ENCODE peak calls at places on chromosomes 7 and 10, in ten cellular contexts. U is astrocyte of the cerebellum, H is Panc1, I is HFFc6, A is fibroblast of pulmonary artery, Q is adrenal gland, N is tibial nerve, F is testis, O is GM12864, K is WTC11. Y is an unnamed sample.

GRCh38 chr7:64871761-64872160 is 31.3 kb upstream of the ZNF273 start:
- DNase-seq in F (no peak), K (no peak), I (no peak), U (no peak), A (no peak), N (no peak), H (no peak), Q (no peak), O (no peak), Y (no peak)

GRCh38 chr7:40700653-40701475 is 566.1 kb downstream of the SUGCT start:
- DNase-seq in O (no peak), U (no peak), I (peak), H (no peak), Q (no peak), K (no peak), A (peak), N (no peak), F (no peak), Y (no peak)

GRCh38 chr7:40884226-40884625 is 749.4 kb downstream of the SUGCT start:
- DNase-seq in O (no peak), K (no peak), U (peak), I (no peak), A (no peak), Q (no peak), F (no peak), H (no peak), N (no peak), Y (no peak)

GRCh38 chr10:128964100-128964403 is 503.0 kb upstream of the MGMT start:
- DNase-seq in O (no peak), F (no peak), K (no peak), Q (no peak), U (no peak), H (no peak), A (no peak), N (no peak), I (no peak), Y (no peak)

GRCh38 chr7:157927313-157927925 is 590.6 kb downstream of the DNAJB6 start:
- DNase-seq in U (no peak), Q (no peak), I (no peak), A (no peak), N (no peak), F (no peak), O (no peak), H (no peak), K (no peak), Y (no peak)

GRCh38 chr7:101104799-101105198 is 19.5 kb downstream of the TRIM56 start:
- DNase-seq in Q (no peak), O (no peak), N (no peak), F (no peak), K (no peak), H (no peak), I (no peak), A (no peak), U (no peak), Y (no peak)

GRCh38 chr7:47407136-47407535 is 174.8 kb downstream of the TNS3 start:
- DNase-seq in K (no peak), F (no peak), O (no peak), I (no peak), Q (no peak), H (no peak), A (no peak), N (no peak), U (no peak), Y (no peak)

GRCh38 chr7:33807779-33808482 is 97.4 kb upstream of the BMPER start:
- DNase-seq in F (peak), U (peak), O (no peak), I (peak), A (peak), N (no peak), H (no peak), Q (no peak), K (peak), Y (peak)

GRCh38 chr10:132064082-132064755 is 1.5 kb upstream of the JAKMIP3 start:
- DNase-seq in A (no peak), U (no peak), Q (no peak), N (no peak), H (no peak), F (no peak), K (no peak), O (no peak), I (no peak), Y (no peak)

GRCh38 chr10:101576229-101576863 is 11.7 kb downstream of the POLL start:
- DNase-seq in H (no peak), U (no peak), F (no peak), Q (no peak), K (no peak), O (no peak), N (no peak), I (no peak), A (no peak), Y (peak)

GRCh38 chr7:30365626-30366025 is 81.2 kb downstream of the ZNRF2 start:
- DNase-seq in Q (no peak), N (no peak), I (no peak), H (no peak), A (no peak), O (no peak), K (no peak), F (no peak), U (no peak), Y (no peak)

DNA sequence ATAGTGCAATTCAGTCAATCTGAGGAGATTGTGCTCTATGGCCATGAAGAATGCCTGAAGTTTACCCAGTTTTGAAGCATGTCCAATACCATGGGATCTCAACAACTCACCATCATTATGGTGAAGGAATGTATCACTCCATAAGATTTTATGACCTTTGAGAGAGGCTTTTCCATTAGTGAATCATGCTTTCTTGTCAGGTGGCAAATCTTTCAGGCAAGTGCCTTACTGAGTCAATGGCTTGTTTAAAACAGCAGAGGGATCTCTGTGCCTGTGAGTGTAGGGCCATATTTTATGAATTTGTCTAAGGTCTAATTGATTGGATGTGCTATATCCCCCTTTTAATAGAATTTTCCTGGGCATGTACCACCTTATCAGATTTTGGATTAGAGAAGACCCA is 131.5 kb downstream of the CCDC7 start:
- DNase-seq in U (no peak), H (no peak), O (no peak), F (no peak), K (no peak), A (no peak), Q (no peak), I (peak), N (no peak), Y (no peak)
- TF ChIP-seq CTCF in U (no peak), H (no peak), O (no peak), F (no peak), K (no peak), A (no peak), Q (no peak), I (peak), N (no peak), Y (no peak)

GRCh38 chr7:112970771-112971170 is 115.9 kb downstream of the GPR85 start:
- DNase-seq in K (no peak), U (no peak), Q (no peak), H (no peak), F (no peak), N (no peak), I (no peak), A (no peak), O (no peak), Y (no peak)
- TF ChIP-seq CTCF in K (no peak), U (peak), Q (no peak), H (no peak), F (no peak), N (no peak), I (peak), A (peak), O (peak), Y (no peak)

DNA sequence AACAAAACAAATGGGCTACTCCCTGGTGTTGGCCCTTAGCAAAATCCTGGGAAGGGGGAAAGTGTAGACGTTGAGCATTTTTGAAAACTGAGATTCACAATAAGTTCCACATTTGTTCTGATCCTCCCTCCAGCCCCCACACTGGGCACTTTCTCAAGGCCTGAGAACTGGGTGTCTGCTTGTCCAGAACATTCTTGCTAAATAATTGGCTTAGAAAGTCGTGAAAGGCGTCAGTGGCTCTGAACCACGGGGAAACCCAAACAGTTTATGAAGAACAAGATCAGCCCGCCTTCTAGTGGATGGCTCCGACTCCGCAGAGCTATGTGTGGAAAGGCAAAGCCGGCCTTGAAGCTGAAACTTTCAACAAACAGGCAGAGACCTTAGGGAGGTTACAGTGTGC is 370.1 kb downstream of the PRPF18 start:
- DNase-seq in K (no peak), U (no peak), F (peak), N (peak), Q (no peak), A (peak), I (no peak), H (no peak), O (no peak), Y (peak)
- TF ChIP-seq CTCF in K (no peak), U (peak), F (no peak), N (peak), Q (no peak), A (peak), I (peak), H (peak), O (no peak), Y (peak)

GRCh38 chr10:85614566-85614965 is 752.0 kb downstream of the GRID1 start:
- DNase-seq in N (no peak), K (no peak), A (no peak), F (no peak), Q (no peak), U (no peak), I (no peak), H (no peak), O (no peak), Y (no peak)

GRCh38 chr10:85612378-85612775 is 754.2 kb downstream of the GRID1 start:
- DNase-seq in H (no peak), N (no peak), O (peak), I (no peak), A (no peak), Q (no peak), K (no peak), F (no peak), U (no peak), Y (no peak)

GRCh38 chr10:85612833-85613232 is 753.8 kb downstream of the GRID1 start:
- DNase-seq in A (no peak), Q (no peak), O (no peak), F (no peak), K (peak), U (no peak), N (no peak), I (no peak), H (no peak), Y (no peak)

GRCh38 chr10:85611746-85612377 is 754.7 kb downstream of the GRID1 start:
- DNase-seq in O (no peak), F (no peak), I (no peak), N (no peak), U (no peak), K (no peak), A (no peak), H (no peak), Q (no peak), Y (no peak)

DNA sequence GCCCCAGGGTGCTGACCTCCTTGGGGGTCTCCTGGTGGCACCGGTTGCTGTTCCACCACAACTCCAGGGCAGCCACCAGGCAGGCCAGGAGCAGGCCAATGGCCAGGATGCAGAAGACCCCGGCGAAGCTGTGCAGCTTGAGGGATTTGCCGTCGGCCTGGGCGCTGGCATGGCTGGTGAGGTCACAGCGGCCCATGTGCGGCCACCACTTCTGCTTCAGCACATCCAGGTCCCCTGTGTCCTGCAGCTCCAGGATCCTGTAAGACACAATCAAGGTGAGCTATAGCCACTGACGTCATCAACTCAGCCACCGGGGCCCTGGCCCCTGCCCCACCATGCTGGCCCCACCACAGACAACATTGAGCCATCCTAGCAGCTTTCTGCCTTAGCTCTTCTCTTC is 753.2 kb downstream of the GRID1 start:
- DNase-seq in K (no peak), A (no peak), H (no peak), N (no peak), I (no peak), O (no peak), U (no peak), Q (no peak), F (no peak), Y (no peak)
- TF ChIP-seq CTCF in K (no peak), A (no peak), H (no peak), N (no peak), I (no peak), O (no peak), U (no peak), Q (no peak), F (no peak), Y (no peak)

DNA sequence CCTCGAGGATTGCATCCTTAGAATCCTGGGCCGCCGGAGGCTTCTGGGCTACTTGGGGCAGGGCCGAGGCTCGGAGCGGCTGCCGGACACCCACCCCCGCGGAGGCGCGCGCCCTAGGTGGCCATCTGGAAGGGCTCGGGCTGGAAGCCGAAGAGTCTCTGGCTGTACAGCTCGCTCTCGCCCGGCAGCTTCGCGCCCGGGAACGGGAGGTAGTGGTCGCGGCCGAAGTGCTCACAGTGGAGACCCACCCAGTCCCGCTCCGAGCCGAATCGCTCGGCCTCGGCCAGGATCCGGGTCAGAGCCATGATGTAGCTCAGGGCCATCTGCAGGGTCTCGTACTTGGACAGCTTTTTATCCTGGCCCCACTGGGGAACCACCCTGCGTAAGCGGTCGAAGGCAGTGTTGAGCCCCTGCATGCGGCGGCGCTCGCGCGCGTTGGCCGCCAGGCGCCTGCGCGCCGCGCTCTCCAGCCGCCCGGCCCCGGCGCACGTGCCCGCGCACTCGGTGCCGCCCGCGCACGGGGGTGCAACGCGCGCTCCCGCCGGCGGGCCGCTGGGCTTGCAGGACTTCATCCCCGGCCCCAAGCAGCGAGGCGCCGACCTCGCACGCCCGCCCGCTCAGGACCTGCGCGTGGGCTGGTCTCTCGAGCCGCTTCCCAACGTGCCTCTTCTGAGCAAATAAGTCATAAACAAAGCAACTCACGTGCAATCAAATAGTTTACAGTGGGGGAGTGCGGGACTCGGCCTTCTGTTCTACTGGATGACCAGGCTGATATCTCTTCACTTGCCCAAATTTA is 609 bp downstream of the ATOH7 start:
- DNase-seq in N (peak), Q (peak), A (peak), I (peak), K (peak), H (peak), O (no peak), U (no peak), F (peak), Y (no peak)
- TF ChIP-seq CTCF in N (peak), Q (no peak), A (peak), I (peak), K (no peak), H (peak), O (no peak), U (peak), F (peak), Y (peak)

GRCh38 chr10:124647421-124648130 is 96.6 kb downstream of the FAM53B start:
- DNase-seq in O (peak), H (no peak), N (peak), A (peak), K (no peak), Q (no peak), F (peak), I (peak), U (no peak), Y (no peak)
- TF ChIP-seq CTCF in O (peak), H (no peak), N (peak), A (peak), K (no peak), Q (peak), F (no peak), I (peak), U (no peak), Y (peak)

DNA sequence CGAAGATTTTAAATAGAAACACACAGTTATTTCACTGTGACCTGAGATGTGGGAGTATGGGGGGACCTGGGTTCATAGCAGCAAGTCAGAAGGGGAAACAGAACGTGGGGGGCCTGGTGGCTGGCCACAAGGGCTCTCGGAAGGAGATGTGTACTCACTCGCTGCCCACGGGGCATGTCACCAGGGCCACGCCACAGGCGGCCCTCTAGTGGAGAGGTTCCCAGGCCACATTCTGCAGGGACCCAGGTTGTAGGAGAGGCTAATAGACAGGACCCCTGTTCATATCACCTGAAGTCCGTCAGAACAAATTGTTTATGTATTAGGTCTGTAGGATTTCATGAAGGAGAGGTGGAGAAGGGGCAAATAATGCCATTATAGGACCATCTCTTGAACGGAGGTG is 25.1 kb upstream of the SVOPL start:
- DNase-seq in K (peak), Q (no peak), N (no peak), U (no peak), O (no peak), A (no peak), H (no peak), F (no peak), I (no peak), Y (no peak)
- TF ChIP-seq CTCF in K (no peak), Q (no peak), N (no peak), U (no peak), O (peak), A (no peak), H (no peak), F (no peak), I (no peak), Y (no peak)

Y was measured in AG09319.